ENCODE peak calls at places on chromosomes 7 and 10, in four cellular contexts. C, D, Y and O are unnamed samples.

GRCh38 chr10:111705026-111705425 is 478.5 kb downstream of the GPAM start:
- DNase-seq in D (no peak), C (no peak), Y (no peak), O (no peak)

GRCh38 chr10:114767589-114768393 is 53.8 kb upstream of the FHIP2A start:
- DNase-seq in C (no peak), D (peak; percentile 0), Y (no peak), O (no peak)

GRCh38 chr7:115654384-115655181 is 376.0 kb downstream of the TFEC start:
- DNase-seq in Y (no peak), C (no peak), D (no peak), O (peak; percentile 18)

GRCh38 chr10:22573820-22574569 is 140.4 kb downstream of the PIP4K2A start:
- DNase-seq in Y (peak; percentile 27), C (no peak), D (no peak), O (peak; percentile 58)

GRCh38 chr7:50826371-50827172 is 43.9 kb upstream of the GRB10 start:
- DNase-seq in C (peak; percentile 72), Y (peak; percentile 90), D (no peak), O (peak; percentile 53)

GRCh38 chr7:149820622-149821190 is 17.5 kb upstream of the ZNF862 start:
- DNase-seq in Y (no peak), D (no peak), C (no peak), O (peak; percentile 67)

GRCh38 chr7:46076527-46076926 is 155.5 kb upstream of the IGFBP3 start:
- DNase-seq in Y (no peak), C (no peak), D (no peak), O (no peak)

GRCh38 chr10:59435707-59436106 is 73.4 kb upstream of the FAM13C start:
- DNase-seq in C (no peak), D (no peak), Y (no peak), O (no peak)

GRCh38 chr7:7944619-7945282 is 23.8 kb upstream of the GLCCI1 start:
- DNase-seq in D (no peak), C (no peak), Y (no peak), O (peak; percentile 75)

GRCh38 chr10:72688208-72688651 is 3.7 kb upstream of the MCU start:
- DNase-seq in Y (peak; percentile 96), C (peak; percentile 85), D (no peak), O (peak; percentile 58)

GRCh38 chr7:117157121-117157870 is 165.6 kb downstream of the WNT2 start:
- DNase-seq in Y (peak; percentile 37), D (no peak), C (peak; percentile 60), O (peak; percentile 91)

GRCh38 chr10:55629792-55630490 is 731.1 kb downstream of the ZWINT start:
- DNase-seq in Y (peak; percentile 75), C (no peak), D (no peak), O (no peak)

GRCh38 chr7:108034586-108034985 is 31.6 kb upstream of the LAMB1 start:
- DNase-seq in D (no peak), Y (no peak), C (no peak), O (no peak)

GRCh38 chr10:84537447-84537931 is 209.1 kb downstream of the CCSER2 start:
- DNase-seq in C (no peak), Y (peak; percentile 57), D (peak; percentile 44), O (peak; percentile 71)